ENCODE peak calls at places on chromosomes 3 and 15, in ten cellular contexts. H is transverse colon; J is ovary; B is adrenal gland; G is neural progenitor cell; P is CD8-positive, alpha-beta T cell; L is colonic mucosa; N is heart left ventricle; Q is lung; C is sigmoid colon. F is an unnamed sample.

GRCh38 chr3:47323431-47324277 is 40.9 kb downstream of the KLHL18 start:
- DNase-seq in H (no peak), J (no peak), B (no peak), G (no peak), P (no peak), L (no peak), N (no peak), Q (no peak), C (no peak), F (no peak)

GRCh38 chr3:188947401-188947982 is 224.3 kb upstream of the TPRG1 start:
- DNase-seq in H (peak), J (peak), B (peak), G (peak), P (no peak), L (peak), N (peak), Q (peak), C (peak), F (peak)

GRCh38 chr3:152768478-152768877 is 66.5 kb upstream of the P2RY1 start:
- DNase-seq in H (peak), J (no peak), B (no peak), G (no peak), P (no peak), L (no peak), N (peak), Q (no peak), C (no peak), F (no peak)

GRCh38 chr3:43735618-43736017 is 44.9 kb downstream of the ABHD5 start:
- DNase-seq in H (peak), J (no peak), B (no peak), G (no peak), P (no peak), L (no peak), N (no peak), Q (no peak), C (no peak), F (no peak)

GRCh38 chr3:52253314-52254260 is 8.0 kb downstream of the PPM1M start:
- DNase-seq in H (peak), J (no peak), B (peak), G (no peak), P (peak), L (no peak), N (peak), Q (no peak), C (no peak), F (no peak)

GRCh38 chr3:42012935-42013651 is 51.2 kb upstream of the ULK4 start:
- DNase-seq in H (peak), J (peak), B (peak), G (peak), P (peak), L (peak), N (peak), Q (peak), C (peak), F (peak)

GRCh38 chr3:52623234-52623792 is 62.4 kb downstream of the PBRM1 start:
- DNase-seq in H (no peak), J (no peak), B (no peak), G (no peak), P (no peak), L (no peak), N (no peak), Q (no peak), C (no peak), F (no peak)

GRCh38 chr3:100097919-100098896 is 16.1 kb downstream of the FILIP1L start:
- DNase-seq in H (no peak), J (peak), B (peak), G (no peak), P (no peak), L (no peak), N (peak), Q (no peak), C (no peak), F (no peak)

GRCh38 chr3:1439395-1439794 is 346.6 kb downstream of the CNTN6 start:
- DNase-seq in H (peak), J (no peak), B (no peak), G (peak), P (no peak), L (peak), N (no peak), Q (no peak), C (no peak), F (no peak)

GRCh38 chr15:58521293-58521991 is 89.7 kb downstream of the LIPC start:
- DNase-seq in H (no peak), J (no peak), B (peak), G (no peak), P (no peak), L (no peak), N (peak), Q (peak), C (no peak), F (no peak)

GRCh38 chr3:132721479-132722164 is 587 bp downstream of the NPHP3 start:
- DNase-seq in H (peak), J (peak), B (peak), G (peak), P (no peak), L (peak), N (peak), Q (peak), C (peak), F (peak)

GRCh38 chr15:79475312-79475711 is 43.2 kb downstream of the MINAR1 start:
- DNase-seq in H (no peak), J (no peak), B (no peak), G (no peak), P (no peak), L (no peak), N (no peak), Q (no peak), C (no peak), F (no peak)

GRCh38 chr3:113243071-113243470 is 31.7 kb downstream of the BOC start:
- DNase-seq in H (no peak), J (no peak), B (no peak), G (no peak), P (no peak), L (no peak), N (no peak), Q (no peak), C (no peak), F (no peak)

GRCh38 chr3:41888368-41889076 is 73.4 kb downstream of the ULK4 start:
- DNase-seq in H (no peak), J (no peak), B (no peak), G (peak), P (no peak), L (no peak), N (no peak), Q (no peak), C (no peak), F (no peak)

GRCh38 chr3:56351496-56351895 is 116.8 kb downstream of the ERC2 start:
- DNase-seq in H (no peak), J (no peak), B (no peak), G (no peak), P (no peak), L (no peak), N (no peak), Q (no peak), C (no peak), F (no peak)

GRCh38 chr3:64546856-64547255 is 140.9 kb downstream of the ADAMTS9 start:
- DNase-seq in H (no peak), J (no peak), B (no peak), G (peak), P (no peak), L (no peak), N (no peak), Q (no peak), C (no peak), F (no peak)

GRCh38 chr3:64798316-64798715 is 110.5 kb upstream of the ADAMTS9 start:
- DNase-seq in H (no peak), J (no peak), B (no peak), G (no peak), P (no peak), L (no peak), N (peak), Q (peak), C (no peak), F (no peak)

GRCh38 chr15:94131875-94132274 is 99.5 kb upstream of the MCTP2 start:
- DNase-seq in H (no peak), J (no peak), B (no peak), G (no peak), P (no peak), L (no peak), N (no peak), Q (no peak), C (no peak), F (no peak)

GRCh38 chr3:72475258-72476138 is 372.7 kb downstream of the SHQ1 start:
- DNase-seq in H (no peak), J (no peak), B (no peak), G (no peak), P (no peak), L (no peak), N (no peak), Q (no peak), C (no peak), F (no peak)

GRCh38 chr3:45417949-45418847 is 29.8 kb downstream of the LARS2 start:
- DNase-seq in H (peak), J (no peak), B (no peak), G (no peak), P (no peak), L (peak), N (no peak), Q (no peak), C (no peak), F (no peak)

GRCh38 chr3:114606336-114606735 is 312.5 kb downstream of the TIGIT start:
- DNase-seq in H (no peak), J (no peak), B (no peak), G (no peak), P (no peak), L (no peak), N (no peak), Q (no peak), C (no peak), F (no peak)

GRCh38 chr15:93247466-93248121 is 158.6 kb upstream of the RGMA start:
- DNase-seq in H (no peak), J (no peak), B (no peak), G (no peak), P (no peak), L (no peak), N (no peak), Q (no peak), C (no peak), F (no peak)

GRCh38 chr3:167783781-167784180 is 48.3 kb downstream of the SERPINI1 start:
- DNase-seq in H (no peak), J (no peak), B (no peak), G (no peak), P (no peak), L (no peak), N (no peak), Q (no peak), C (no peak), F (no peak)

GRCh38 chr3:85433334-85433733 is 474.5 kb downstream of the CADM2 start:
- DNase-seq in H (no peak), J (no peak), B (no peak), G (no peak), P (no peak), L (no peak), N (no peak), Q (no peak), C (no peak), F (no peak)

GRCh38 chr3:114796796-114797195 is 350.3 kb downstream of the ZBTB20 start:
- DNase-seq in H (no peak), J (no peak), B (no peak), G (no peak), P (no peak), L (no peak), N (no peak), Q (no peak), C (no peak), F (no peak)

GRCh38 chr3:44402548-44402947 is 64.0 kb downstream of the TCAIM start:
- DNase-seq in H (no peak), J (no peak), B (no peak), G (no peak), P (no peak), L (no peak), N (no peak), Q (no peak), C (no peak), F (no peak)

GRCh38 chr3:150747909-150748568 is 14.9 kb downstream of the SIAH2 start:
- DNase-seq in H (no peak), J (no peak), B (no peak), G (no peak), P (no peak), L (no peak), N (no peak), Q (no peak), C (no peak), F (no peak)

GRCh38 chr3:134419214-134419965 is 45.1 kb upstream of the AMOTL2 start:
- DNase-seq in H (no peak), J (no peak), B (no peak), G (no peak), P (no peak), L (no peak), N (no peak), Q (no peak), C (no peak), F (no peak)

GRCh38 chr3:16071246-16071645 is 103.2 kb upstream of the GALNT15 start:
- DNase-seq in H (no peak), J (no peak), B (no peak), G (no peak), P (no peak), L (no peak), N (no peak), Q (no peak), C (no peak), F (no peak)

DNA sequence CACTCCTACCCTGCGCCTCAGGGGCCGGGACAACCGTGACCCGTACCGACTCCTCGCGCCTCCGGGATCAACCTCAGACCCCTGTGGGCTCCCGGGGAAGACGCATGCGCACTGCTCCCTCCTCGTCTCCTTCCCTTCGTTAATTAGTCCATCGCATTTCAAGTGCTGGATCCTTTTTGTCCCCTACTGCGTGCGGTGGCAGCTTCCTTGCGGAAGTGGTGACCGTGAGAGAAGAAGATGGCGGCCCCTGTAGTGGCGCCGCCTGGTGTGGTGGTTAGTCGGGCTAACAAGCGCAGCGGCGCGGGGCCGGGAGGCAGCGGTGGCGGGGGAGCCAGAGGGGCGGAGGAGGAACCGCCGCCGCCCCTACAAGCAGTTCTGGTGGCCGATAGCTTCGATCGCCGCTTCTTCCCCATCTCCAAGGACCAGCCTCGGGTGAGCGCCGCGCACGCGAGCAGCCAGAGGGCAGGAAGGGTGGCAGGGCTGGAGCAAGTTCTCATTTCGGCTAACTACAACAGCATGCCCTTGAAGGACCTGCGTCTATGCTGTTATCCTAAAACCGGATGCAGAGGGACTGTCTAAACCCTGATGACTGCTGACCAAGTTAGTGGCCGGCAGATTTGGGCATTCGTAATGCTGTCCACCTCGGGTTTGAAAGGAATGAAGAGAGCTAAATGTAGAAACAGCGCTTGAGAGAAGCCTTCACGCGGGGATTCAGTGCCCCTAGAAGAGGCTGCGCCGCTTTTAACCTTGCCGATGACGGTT is at the start of gene EIF2B5:
- DNase-seq in H (peak), J (peak), B (peak), G (peak), P (peak), L (peak), N (peak), Q (peak), C (peak), F (peak)
- TF ChIP-seq CTCF in H (no peak), J (no peak), B (peak), G (peak), P (no peak), L (no peak), N (peak), Q (peak), C (peak), F (no peak)

DNA sequence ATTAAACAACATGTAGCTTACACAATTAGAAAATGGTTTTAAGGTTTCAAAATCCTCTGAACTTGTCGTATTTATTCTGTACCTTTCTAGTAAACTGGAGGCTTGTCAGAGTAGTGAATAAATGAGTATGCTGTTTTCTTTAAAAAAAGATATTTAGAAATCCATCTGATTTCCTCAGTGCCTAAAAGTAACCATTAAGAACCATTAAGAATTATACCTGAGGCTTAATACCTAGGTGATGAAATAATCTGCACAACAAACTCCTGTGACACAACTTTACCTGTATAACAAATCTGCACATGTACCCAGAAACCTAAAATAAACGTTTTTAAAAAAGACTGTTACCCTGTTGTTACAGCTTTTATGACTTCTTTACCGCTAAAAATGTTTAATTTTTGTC is 143.0 kb upstream of the SOX2 start:
- DNase-seq in H (no peak), J (no peak), B (no peak), G (no peak), P (no peak), L (no peak), N (no peak), Q (no peak), C (no peak), F (no peak)
- H3K27ac ChIP-seq in H (no peak), J (no peak), B (no peak), G (no peak), P (no peak), L (no peak), N (no peak), Q (no peak), C (no peak), F (no peak)

GRCh38 chr15:31303434-31304073 is 23.1 kb upstream of the KLF13 start:
- DNase-seq in H (peak), J (no peak), B (no peak), G (peak), P (no peak), L (peak), N (peak), Q (peak), C (peak), F (no peak)
- H3K4me3 ChIP-seq in H (no peak), J (no peak), B (no peak), G (no peak), P (no peak), L (no peak), N (no peak), Q (no peak), C (no peak), F (no peak)

GRCh38 chr3:13260259-13261103 is 159.6 kb downstream of the NUP210 start:
- DNase-seq in H (no peak), J (no peak), B (peak), G (no peak), P (no peak), L (no peak), N (no peak), Q (no peak), C (no peak), F (no peak)
- TF ChIP-seq CTCF in H (no peak), J (no peak), B (no peak), G (peak), P (no peak), L (no peak), N (no peak), Q (no peak), C (no peak), F (no peak)

DNA sequence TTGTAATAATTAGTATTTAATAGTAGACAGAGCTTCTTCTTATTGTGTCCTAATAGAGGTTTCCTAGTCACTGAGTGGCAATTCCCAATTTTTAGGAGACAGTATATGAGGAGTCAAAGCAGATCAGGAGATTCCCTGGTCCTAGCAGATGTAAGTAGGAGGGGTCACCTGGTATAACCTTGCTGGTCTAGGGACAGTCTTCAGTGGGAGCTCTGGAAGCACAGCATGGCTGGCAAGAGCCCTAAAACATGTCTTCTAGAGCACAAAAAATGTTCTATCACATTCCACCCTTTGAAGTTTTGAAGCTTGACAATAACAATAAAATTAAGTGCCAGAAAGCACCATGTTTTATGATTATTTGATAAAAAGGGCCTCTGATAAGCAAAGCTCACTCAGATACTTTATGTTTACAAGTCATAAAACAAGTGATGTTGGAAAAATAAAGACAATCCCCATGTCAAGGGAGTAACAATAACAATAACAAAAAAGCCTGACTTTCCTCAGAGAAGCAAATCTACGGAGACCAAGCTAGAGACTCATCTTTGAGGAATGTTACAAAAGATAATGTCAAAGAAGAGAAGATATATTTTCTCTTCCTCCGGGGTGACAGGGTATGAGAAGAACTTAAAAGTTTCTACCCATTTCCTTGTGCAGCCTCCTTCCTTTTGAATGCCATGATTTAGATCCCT is 109.8 kb upstream of the RBMS3 start:
- DNase-seq in H (no peak), J (no peak), B (no peak), G (no peak), P (no peak), L (no peak), N (no peak), Q (no peak), C (no peak), F (no peak)
- H3K27ac ChIP-seq in H (peak), J (no peak), B (peak), G (no peak), P (no peak), L (peak), N (peak), Q (peak), C (peak), F (peak)

GRCh38 chr3:62368705-62369475 is 4.5 kb downstream of the FEZF2 start:
- DNase-seq in H (no peak), J (no peak), B (no peak), G (peak), P (no peak), L (no peak), N (no peak), Q (no peak), C (no peak), F (no peak)
- H3K4me3 ChIP-seq in H (no peak), J (no peak), B (no peak), G (peak), P (no peak), L (no peak), N (no peak), Q (no peak), C (peak), F (peak)

GRCh38 chr3:81868597-81868996 is 107.2 kb upstream of the GBE1 start:
- DNase-seq in H (no peak), J (no peak), B (no peak), G (no peak), P (no peak), L (no peak), N (no peak), Q (no peak), C (no peak), F (no peak)

GRCh38 chr3:81869380-81869779 is 107.9 kb upstream of the GBE1 start:
- DNase-seq in H (no peak), J (no peak), B (no peak), G (no peak), P (no peak), L (no peak), N (no peak), Q (no peak), C (no peak), F (no peak)

GRCh38 chr3:81874738-81875137 is 113.3 kb upstream of the GBE1 start:
- DNase-seq in H (no peak), J (no peak), B (no peak), G (no peak), P (no peak), L (no peak), N (no peak), Q (no peak), C (no peak), F (no peak)

GRCh38 chr3:81872566-81872965 is 111.1 kb upstream of the GBE1 start:
- DNase-seq in H (no peak), J (no peak), B (no peak), G (no peak), P (no peak), L (no peak), N (no peak), Q (no peak), C (no peak), F (no peak)

GRCh38 chr3:81871358-81872152 is 110.1 kb upstream of the GBE1 start:
- DNase-seq in H (no peak), J (no peak), B (no peak), G (no peak), P (no peak), L (no peak), N (no peak), Q (no peak), C (no peak), F (no peak)
- TF ChIP-seq CTCF in H (no peak), J (no peak), B (peak), G (peak), P (no peak), L (no peak), N (no peak), Q (no peak), C (no peak), F (no peak)

GRCh38 chr3:184737641-184738518 is 26.0 kb upstream of the MAGEF1 start:
- DNase-seq in H (no peak), J (no peak), B (no peak), G (no peak), P (no peak), L (no peak), N (no peak), Q (no peak), C (no peak), F (peak)
- H3K27ac ChIP-seq in H (no peak), J (no peak), B (no peak), G (no peak), P (no peak), L (no peak), N (no peak), Q (no peak), C (no peak), F (no peak)

GRCh38 chr3:63278171-63278999 is at the start of gene SYNPR:
- DNase-seq in H (no peak), J (no peak), B (no peak), G (peak), P (no peak), L (no peak), N (no peak), Q (no peak), C (no peak), F (no peak)
- H3K4me3 ChIP-seq in H (no peak), J (no peak), B (no peak), G (peak), P (no peak), L (no peak), N (no peak), Q (no peak), C (no peak), F (no peak)